ENCODE peak calls at places on chromosomes 5 and 9, in five cellular contexts. One of them, this sample, is unnamed. For H3K4me1, the result is how much of the 10 kb centered on the place peaks cover.

GRCh38 chr5:150377964-150378694 is 20.6 kb downstream of the TCOF1 start:
- DNase-seq in stomach: no peak
- DNase-seq in body of pancreas: no peak
- DNase-seq in upper lobe of left lung: no peak
- DNase-seq in H1: no peak
- DNase-seq in this sample: no peak

GRCh38 chr5:172110260-172110815 is 77.7 kb downstream of the STK10 start:
- DNase-seq in H1: no peak
- DNase-seq in stomach: no peak
- DNase-seq in body of pancreas: no peak
- DNase-seq in upper lobe of left lung: no peak
- DNase-seq in this sample: no peak

GRCh38 chr5:82661462-82661861 is 383.3 kb upstream of the RPS23 start:
- DNase-seq in stomach: no peak
- DNase-seq in body of pancreas: no peak
- DNase-seq in H1: no peak
- DNase-seq in upper lobe of left lung: no peak
- DNase-seq in this sample: no peak

GRCh38 chr9:137202966-137203365 is 2.4 kb upstream of the TPRN start:
- DNase-seq in body of pancreas: no peak
- DNase-seq in upper lobe of left lung: no peak
- DNase-seq in H1: no peak
- DNase-seq in stomach: no peak
- DNase-seq in this sample: no peak

GRCh38 chr9:116941266-116941665 is 254.2 kb downstream of the TRIM32 start:
- DNase-seq in H1: no peak
- DNase-seq in stomach: no peak
- DNase-seq in body of pancreas: no peak
- DNase-seq in upper lobe of left lung: no peak
- DNase-seq in this sample: no peak

GRCh38 chr5:81852277-81853004 is 101.5 kb upstream of the SSBP2 start:
- DNase-seq in H1: no peak
- DNase-seq in stomach: no peak
- DNase-seq in body of pancreas: peak
- DNase-seq in upper lobe of left lung: peak
- DNase-seq in this sample: no peak

GRCh38 chr5:144979516-144980264 is 809.0 kb downstream of the KCTD16 start:
- DNase-seq in body of pancreas: no peak
- DNase-seq in stomach: no peak
- DNase-seq in upper lobe of left lung: no peak
- DNase-seq in H1: no peak
- DNase-seq in this sample: no peak

GRCh38 chr5:178469011-178469974 is 120.9 kb downstream of the COL23A1 start:
- DNase-seq in upper lobe of left lung: no peak
- DNase-seq in stomach: no peak
- DNase-seq in H1: no peak
- DNase-seq in body of pancreas: no peak
- DNase-seq in this sample: no peak

GRCh38 chr5:168721966-168722365 is 142.8 kb upstream of the PANK3 start:
- DNase-seq in upper lobe of left lung: no peak
- DNase-seq in body of pancreas: no peak
- DNase-seq in H1: no peak
- DNase-seq in stomach: no peak
- DNase-seq in this sample: no peak

GRCh38 chr9:105973811-105974407 is 279.6 kb downstream of the TMEM38B start:
- DNase-seq in body of pancreas: no peak
- DNase-seq in upper lobe of left lung: no peak
- DNase-seq in H1: no peak
- DNase-seq in stomach: no peak
- DNase-seq in this sample: no peak

GRCh38 chr9:80784647-80785046 is 904.7 kb downstream of the TLE1 start:
- DNase-seq in H1: no peak
- DNase-seq in upper lobe of left lung: no peak
- DNase-seq in stomach: no peak
- DNase-seq in body of pancreas: no peak
- DNase-seq in this sample: no peak

GRCh38 chr5:178619390-178619789 is 7.5 kb downstream of the CLK4 start:
- DNase-seq in body of pancreas: no peak
- DNase-seq in H1: no peak
- DNase-seq in stomach: no peak
- DNase-seq in upper lobe of left lung: no peak
- DNase-seq in this sample: no peak

GRCh38 chr9:124191691-124192208 is 66.0 kb upstream of the NEK6 start:
- DNase-seq in upper lobe of left lung: no peak
- DNase-seq in stomach: peak
- DNase-seq in body of pancreas: no peak
- DNase-seq in H1: no peak
- DNase-seq in this sample: no peak

GRCh38 chr5:120093178-120093577 is 370.9 kb upstream of the PRR16 start:
- DNase-seq in H1: no peak
- DNase-seq in upper lobe of left lung: no peak
- DNase-seq in body of pancreas: no peak
- DNase-seq in stomach: no peak
- DNase-seq in this sample: no peak

DNA sequence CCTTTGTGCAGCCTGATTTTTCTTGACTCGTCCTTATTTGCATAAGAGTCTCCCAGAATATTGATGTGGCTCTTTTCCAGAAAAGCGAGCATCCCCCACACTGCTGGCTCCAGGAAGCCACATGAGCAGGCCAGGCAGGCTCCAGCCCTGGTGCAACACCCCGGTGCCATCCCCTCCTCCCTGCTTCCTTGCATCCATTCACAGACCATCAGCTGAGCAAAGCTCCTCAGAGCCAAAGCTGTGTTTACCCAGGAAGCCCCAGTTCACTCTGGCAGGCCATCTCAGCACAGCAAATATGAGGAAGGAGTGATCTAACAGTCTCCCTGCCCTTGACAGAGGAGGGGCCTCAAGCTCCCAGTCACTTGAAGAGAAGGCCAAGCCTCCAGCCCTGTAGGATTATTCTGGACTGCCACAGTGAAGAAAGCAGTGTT is 34.4 kb downstream of the INSYN2B start:
- DNase-seq in upper lobe of left lung: peak
- DNase-seq in body of pancreas: no peak
- DNase-seq in H1: no peak
- DNase-seq in stomach: peak
- DNase-seq in this sample: peak
- H3K27ac ChIP-seq in upper lobe of left lung: no peak
- H3K27ac ChIP-seq in body of pancreas: no peak
- H3K27ac ChIP-seq in H1: no peak
- H3K27ac ChIP-seq in stomach: no peak
- H3K27ac ChIP-seq in this sample: peak

DNA sequence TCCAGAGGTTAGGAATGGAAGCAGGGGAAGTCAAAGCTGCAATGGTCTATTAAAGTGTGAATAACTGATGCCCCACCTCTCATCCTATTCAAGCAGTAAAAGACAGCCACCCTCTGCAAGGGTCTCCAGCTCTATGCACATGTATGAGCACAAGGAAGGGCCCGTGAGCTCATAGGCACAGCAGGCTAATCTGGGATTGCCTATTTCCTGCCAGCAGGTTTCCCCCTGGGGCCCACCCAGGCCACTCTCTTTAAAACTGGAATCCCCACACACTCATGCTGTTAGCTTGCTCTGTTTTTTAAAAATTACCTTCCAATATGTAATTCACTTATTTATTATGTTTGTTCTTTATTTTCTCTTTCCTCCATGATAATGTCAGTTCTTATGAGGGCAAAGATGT is 48.7 kb upstream of the ZNF366 start:
- DNase-seq in stomach: no peak
- DNase-seq in H1: no peak
- DNase-seq in upper lobe of left lung: no peak
- DNase-seq in body of pancreas: no peak
- DNase-seq in this sample: no peak
- H3K4me1 ChIP-seq in stomach: under half
- H3K4me1 ChIP-seq in H1: under half
- H3K4me1 ChIP-seq in upper lobe of left lung: under half
- H3K4me1 ChIP-seq in body of pancreas: under half
- H3K4me1 ChIP-seq in this sample: under half

DNA sequence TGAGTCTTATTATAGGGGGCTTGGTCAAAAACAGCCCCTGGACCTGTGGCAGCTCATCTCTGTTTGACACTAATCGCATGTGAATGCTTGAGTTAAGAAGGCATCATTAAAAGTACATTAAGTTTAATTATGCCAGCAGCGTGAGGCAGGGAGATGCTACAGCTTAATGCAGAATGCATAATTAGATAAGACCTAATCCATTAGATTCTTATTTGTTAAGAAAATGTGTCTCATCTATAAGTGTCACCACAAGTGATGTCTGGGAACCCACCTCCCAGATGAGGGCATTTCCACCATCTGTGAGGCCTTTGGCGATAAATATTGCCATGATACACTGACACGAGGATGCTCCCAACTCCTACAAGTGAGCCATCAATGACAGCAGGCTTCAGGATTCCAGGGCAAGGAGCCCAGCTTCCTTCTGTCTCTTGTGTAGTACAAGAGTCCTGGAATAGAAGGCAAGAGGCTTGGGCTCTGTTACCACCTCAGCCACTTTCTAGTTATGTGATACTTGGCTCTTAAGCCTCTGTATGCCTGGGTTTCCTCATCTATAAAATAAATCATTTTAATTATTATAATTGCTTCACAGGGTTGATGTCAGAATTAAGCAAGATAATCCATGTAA is 202.7 kb downstream of the FAM114A2 start:
- DNase-seq in body of pancreas: no peak
- DNase-seq in upper lobe of left lung: no peak
- DNase-seq in stomach: no peak
- DNase-seq in H1: no peak
- DNase-seq in this sample: no peak
- TF ChIP-seq POLR2A in body of pancreas: no peak
- TF ChIP-seq POLR2A in upper lobe of left lung: no peak
- TF ChIP-seq POLR2A in stomach: no peak
- TF ChIP-seq POLR2A in H1: no peak
- TF ChIP-seq POLR2A in this sample: no peak

DNA sequence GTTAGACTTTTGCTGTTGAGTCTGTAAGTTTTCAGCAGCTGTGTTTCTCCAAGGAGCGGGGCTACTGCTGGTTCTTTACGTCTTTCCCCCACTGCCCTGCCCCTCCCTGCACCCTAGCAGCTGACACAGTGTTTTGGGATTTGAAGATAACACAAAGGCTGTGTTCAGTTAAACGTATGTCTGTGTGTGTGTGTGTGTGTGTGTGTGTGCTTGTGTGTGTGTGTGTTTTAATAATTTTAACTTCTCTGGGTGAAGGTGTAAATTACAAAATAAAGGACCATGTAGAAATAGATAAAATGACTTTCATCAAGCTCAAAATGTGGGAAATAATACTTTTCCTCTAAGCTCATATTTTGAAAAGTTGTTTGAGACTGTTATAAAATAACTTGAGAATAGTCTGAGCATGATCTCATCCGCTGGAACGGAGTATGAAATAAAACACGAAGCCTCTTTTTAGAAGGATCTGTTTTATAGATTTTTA is 10.9 kb downstream of the ABL1 start:
- DNase-seq in H1: no peak
- DNase-seq in upper lobe of left lung: no peak
- DNase-seq in body of pancreas: no peak
- DNase-seq in stomach: no peak
- DNase-seq in this sample: no peak
- H3K27ac ChIP-seq in H1: no peak
- H3K27ac ChIP-seq in upper lobe of left lung: peak
- H3K27ac ChIP-seq in body of pancreas: no peak
- H3K27ac ChIP-seq in stomach: peak
- H3K27ac ChIP-seq in this sample: peak

DNA sequence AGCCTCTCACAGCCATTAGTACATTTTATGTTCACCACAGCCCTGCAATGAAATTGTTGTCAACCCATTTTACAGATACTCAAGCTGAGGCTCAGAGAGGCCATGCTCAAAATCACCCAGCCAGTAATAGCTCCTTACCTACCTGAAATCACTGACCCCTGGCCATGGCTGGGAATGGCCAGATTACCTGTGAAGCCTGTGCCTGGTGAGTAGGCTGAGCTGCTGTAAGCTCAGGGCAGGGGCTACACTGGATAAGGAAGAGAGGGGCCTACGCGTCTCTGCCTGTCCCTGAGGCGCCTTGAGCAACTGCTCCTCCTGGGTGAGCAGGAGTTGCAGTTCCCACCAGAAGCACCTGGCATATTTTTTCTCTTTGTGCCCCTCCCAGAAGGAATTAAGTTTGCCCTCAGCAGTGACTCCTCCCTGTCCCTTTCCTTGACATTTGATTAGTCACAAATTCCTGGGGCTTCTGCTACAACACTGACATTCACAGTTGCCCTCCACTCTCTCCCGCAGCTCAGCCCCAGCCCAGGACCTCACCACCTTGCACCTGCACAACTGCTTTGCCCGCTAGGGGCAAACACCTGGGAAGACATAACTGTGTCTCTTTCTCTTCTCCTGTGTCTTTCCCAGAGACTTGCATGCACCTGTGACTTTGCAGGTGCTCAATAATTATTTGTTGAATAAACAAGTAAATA is 5.7 kb downstream of the CLTB start:
- DNase-seq in H1: no peak
- DNase-seq in upper lobe of left lung: no peak
- DNase-seq in body of pancreas: no peak
- DNase-seq in stomach: no peak
- DNase-seq in this sample: no peak
- H3K4me1 ChIP-seq in H1: under half
- H3K4me1 ChIP-seq in upper lobe of left lung: under half
- H3K4me1 ChIP-seq in body of pancreas: under half
- H3K4me1 ChIP-seq in stomach: half or more
- H3K4me1 ChIP-seq in this sample: under half

GRCh38 chr5:10409504-10409903 is 32.2 kb upstream of the ROPN1L start:
- DNase-seq in upper lobe of left lung: no peak
- DNase-seq in stomach: no peak
- DNase-seq in H1: no peak
- DNase-seq in body of pancreas: no peak
- DNase-seq in this sample: no peak
- TF ChIP-seq POLR2A in upper lobe of left lung: no peak
- TF ChIP-seq POLR2A in stomach: no peak
- TF ChIP-seq POLR2A in H1: no peak
- TF ChIP-seq POLR2A in body of pancreas: no peak
- TF ChIP-seq POLR2A in this sample: no peak

DNA sequence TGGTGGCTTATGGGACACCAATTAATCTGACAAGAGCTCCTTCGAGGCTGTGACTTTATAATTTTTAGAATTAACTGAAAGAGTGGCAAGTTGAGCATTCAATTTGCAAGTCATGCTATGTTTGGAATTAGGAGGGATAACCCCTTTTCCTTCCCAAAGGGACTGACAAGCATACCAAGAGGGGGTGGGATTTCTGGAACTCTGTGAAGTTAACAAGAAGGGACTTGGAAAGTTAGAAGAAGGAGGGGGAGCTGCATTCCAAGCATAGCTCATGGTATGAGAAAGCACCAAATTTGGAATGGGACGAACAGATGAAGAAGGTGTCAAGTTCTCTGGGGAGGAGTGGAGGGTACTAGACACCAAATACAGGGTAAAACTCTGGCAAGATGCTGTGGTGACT is 8.9 kb upstream of the PALM2AKAP2 start:
- DNase-seq in H1: peak
- DNase-seq in stomach: no peak
- DNase-seq in body of pancreas: no peak
- DNase-seq in upper lobe of left lung: no peak
- DNase-seq in this sample: no peak
- H3K27ac ChIP-seq in H1: no peak
- H3K27ac ChIP-seq in stomach: no peak
- H3K27ac ChIP-seq in body of pancreas: no peak
- H3K27ac ChIP-seq in upper lobe of left lung: no peak
- H3K27ac ChIP-seq in this sample: no peak

GRCh38 chr9:12391839-12392509 is 301.2 kb upstream of the TYRP1 start:
- DNase-seq in H1: no peak
- DNase-seq in body of pancreas: no peak
- DNase-seq in stomach: no peak
- DNase-seq in upper lobe of left lung: no peak
- DNase-seq in this sample: no peak
- H3K4me1 ChIP-seq in H1: under half
- H3K4me1 ChIP-seq in body of pancreas: under half
- H3K4me1 ChIP-seq in stomach: under half
- H3K4me1 ChIP-seq in upper lobe of left lung: under half
- H3K4me1 ChIP-seq in this sample: under half

This sample was measured in prostate gland.